ENCODE peak calls at places on chromosomes 11 and 22, in six cellular contexts. V, X, F, O, I and K are unnamed samples.

GRCh38 chr11:68118753-68119448 is 2.3 kb downstream of the CHKA start:
- DNase-seq in V (no peak), X (peak; percentile 12), F (no peak), O (no peak), I (peak; percentile 79), K (no peak)

GRCh38 chr11:72358461-72359405 is 75.6 kb downstream of the CLPB start:
- DNase-seq in V (no peak), X (no peak), F (no peak), O (no peak), I (no peak), K (no peak)

GRCh38 chr11:69355346-69355940 is 61.5 kb downstream of the MYEOV start:
- DNase-seq in V (no peak), X (no peak), F (peak; percentile 11), O (no peak), I (no peak), K (no peak)

GRCh38 chr11:515131-515530 is 8.1 kb upstream of the RNH1 start:
- DNase-seq in V (no peak), X (no peak), F (no peak), O (no peak), I (no peak), K (no peak)

GRCh38 chr22:18024956-18025720 is 777 bp upstream of the MICAL3 start:
- DNase-seq in V (no peak), X (no peak), F (no peak), O (no peak), I (no peak), K (no peak)

GRCh38 chr11:118623291-118623655 is 15.9 kb downstream of the PHLDB1 start:
- DNase-seq in V (no peak), X (peak; percentile 28), F (no peak), O (peak; percentile 46), I (no peak), K (no peak)

GRCh38 chr11:110431212-110432073 is 1.7 kb downstream of the FDX1 start:
- DNase-seq in V (no peak), X (no peak), F (no peak), O (no peak), I (no peak), K (no peak)

GRCh38 chr11:27718346-27718852 is 18.1 kb upstream of the BDNF start:
- DNase-seq in V (peak; percentile 73), X (peak; percentile 57), F (peak; percentile 71), O (no peak), I (no peak), K (no peak)

GRCh38 chr22:23403720-23404688 is 176.1 kb downstream of the IGLL1 start:
- DNase-seq in V (no peak), X (no peak), F (no peak), O (no peak), I (no peak), K (no peak)

GRCh38 chr22:23058063-23058462 is 12.3 kb upstream of the GNAZ start:
- DNase-seq in V (no peak), X (no peak), F (peak; percentile 41), O (no peak), I (no peak), K (no peak)

GRCh38 chr22:44646141-44646540 is 55.9 kb upstream of the PRR5 start:
- DNase-seq in V (no peak), X (no peak), F (no peak), O (no peak), I (no peak), K (no peak)

GRCh38 chr11:32851251-32851650 is 21.5 kb downstream of the PRRG4 start:
- DNase-seq in V (no peak), X (no peak), F (no peak), O (no peak), I (no peak), K (no peak)

GRCh38 chr11:111361874-111362273 is 17.2 kb downstream of the POU2AF1 start:
- DNase-seq in V (no peak), X (no peak), F (no peak), O (no peak), I (no peak), K (no peak)

GRCh38 chr11:100756556-100756955 is 69.5 kb downstream of the ARHGAP42 start:
- DNase-seq in V (no peak), X (no peak), F (no peak), O (no peak), I (no peak), K (peak; percentile 14)

GRCh38 chr11:73414977-73415492 is 38.8 kb downstream of the RELT start:
- DNase-seq in V (no peak), X (no peak), F (no peak), O (no peak), I (peak; percentile 38), K (no peak)

GRCh38 chr11:91230647-91231046 is 994.0 kb upstream of the FAT3 start:
- DNase-seq in V (no peak), X (no peak), F (no peak), O (no peak), I (no peak), K (no peak)

GRCh38 chr11:110318638-110319404 is 22.4 kb upstream of the RDX start:
- DNase-seq in V (no peak), X (peak; percentile 76), F (no peak), O (no peak), I (no peak), K (no peak)

GRCh38 chr11:3014314-3014938 is 22.3 kb upstream of the NAP1L4 start:
- DNase-seq in V (no peak), X (no peak), F (no peak), O (no peak), I (no peak), K (no peak)

GRCh38 chr11:60834742-60835141 is 7.2 kb upstream of the CCDC86 start:
- DNase-seq in V (no peak), X (no peak), F (no peak), O (no peak), I (no peak), K (no peak)

GRCh38 chr11:60831501-60832079 is 10.3 kb upstream of the CCDC86 start:
- DNase-seq in V (no peak), X (peak; percentile 51), F (no peak), O (no peak), I (no peak), K (no peak)

GRCh38 chr11:60836866-60837510 is 4.9 kb upstream of the CCDC86 start:
- DNase-seq in V (no peak), X (no peak), F (no peak), O (no peak), I (no peak), K (no peak)

GRCh38 chr11:60838132-60838531 is 3.8 kb upstream of the CCDC86 start:
- DNase-seq in V (peak; percentile 10), X (no peak), F (no peak), O (peak; percentile 28), I (no peak), K (no peak)

GRCh38 chr11:60835472-60835871 is 6.4 kb upstream of the CCDC86 start:
- DNase-seq in V (no peak), X (peak; percentile 83), F (no peak), O (no peak), I (no peak), K (no peak)
- TF ChIP-seq POLR2AphosphoS5 in V (no peak), X (peak; percentile 74), F (no peak), O (no peak), I (no peak), K (no peak)

DNA sequence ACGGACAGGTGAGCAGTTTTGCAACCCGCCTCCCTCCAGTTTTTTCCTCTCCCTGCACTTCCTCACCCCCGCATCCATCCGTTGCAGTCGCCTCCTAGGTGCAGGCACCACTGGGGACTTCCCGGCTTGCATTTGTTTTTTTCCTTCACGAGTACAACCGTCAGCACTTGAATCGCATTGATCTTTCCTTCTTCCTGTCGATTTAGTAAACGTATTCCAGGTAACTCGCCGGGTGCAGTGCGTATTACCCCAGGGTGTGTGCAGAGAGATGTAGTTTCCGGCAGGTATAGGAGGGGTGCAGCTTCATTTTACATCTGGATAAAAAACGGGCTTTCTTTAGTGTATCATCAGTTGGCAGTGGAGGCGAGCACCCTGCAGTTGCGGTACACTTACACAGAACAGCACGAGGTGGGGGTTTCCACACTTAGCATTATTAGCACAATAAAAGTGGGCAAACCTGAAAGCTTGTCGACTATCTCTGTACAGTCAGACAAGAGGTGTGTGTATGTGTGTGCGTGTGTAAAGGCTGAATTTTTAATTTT is at the start of gene SORL1-AS1:
- DNase-seq in V (no peak), X (no peak), F (no peak), O (no peak), I (no peak), K (no peak)
- TF ChIP-seq EZH2 in V (no peak), X (peak; percentile 65), F (no peak), O (no peak), I (no peak), K (peak; percentile 72)

GRCh38 chr22:47192106-47192650 is 429.7 kb downstream of the TBC1D22A start:
- DNase-seq in V (no peak), X (no peak), F (no peak), O (no peak), I (no peak), K (no peak)

GRCh38 chr22:47191630-47192105 is 429.2 kb downstream of the TBC1D22A start:
- DNase-seq in V (no peak), X (no peak), F (no peak), O (no peak), I (no peak), K (no peak)

GRCh38 chr22:47189056-47189916 is 426.8 kb downstream of the TBC1D22A start:
- DNase-seq in V (no peak), X (no peak), F (no peak), O (no peak), I (no peak), K (no peak)

GRCh38 chr22:47190276-47190956 is 428.0 kb downstream of the TBC1D22A start:
- DNase-seq in V (no peak), X (no peak), F (no peak), O (no peak), I (no peak), K (no peak)

DNA sequence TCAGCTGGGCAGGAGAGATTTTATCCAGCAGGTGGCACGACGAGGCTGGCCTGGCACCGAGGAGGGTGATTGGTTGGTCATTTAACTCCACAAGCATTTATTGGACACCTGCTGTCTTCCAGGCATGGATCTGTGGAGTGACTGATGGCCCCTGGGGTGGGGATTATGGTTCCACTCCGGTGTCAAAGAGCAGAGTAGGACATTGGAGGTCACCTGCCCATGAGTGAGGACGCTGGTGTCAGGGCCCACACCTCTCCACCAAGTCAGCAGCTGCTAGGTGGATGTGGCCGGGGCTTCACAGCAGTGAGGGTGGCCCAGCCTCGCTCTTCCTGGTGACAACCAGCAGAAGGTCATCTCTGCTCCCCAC is 428.5 kb downstream of the TBC1D22A start:
- DNase-seq in V (peak; percentile 8), X (no peak), F (no peak), O (no peak), I (no peak), K (no peak)
- H3K9me3 ChIP-seq in V (no peaks in the 10 kb centered on the region), X (no peaks in the 10 kb centered on the region), F (peaks cover 39% of the 10 kb centered on the region), O (no peaks in the 10 kb centered on the region), I (no peaks in the 10 kb centered on the region), K (no peaks in the 10 kb centered on the region)

DNA sequence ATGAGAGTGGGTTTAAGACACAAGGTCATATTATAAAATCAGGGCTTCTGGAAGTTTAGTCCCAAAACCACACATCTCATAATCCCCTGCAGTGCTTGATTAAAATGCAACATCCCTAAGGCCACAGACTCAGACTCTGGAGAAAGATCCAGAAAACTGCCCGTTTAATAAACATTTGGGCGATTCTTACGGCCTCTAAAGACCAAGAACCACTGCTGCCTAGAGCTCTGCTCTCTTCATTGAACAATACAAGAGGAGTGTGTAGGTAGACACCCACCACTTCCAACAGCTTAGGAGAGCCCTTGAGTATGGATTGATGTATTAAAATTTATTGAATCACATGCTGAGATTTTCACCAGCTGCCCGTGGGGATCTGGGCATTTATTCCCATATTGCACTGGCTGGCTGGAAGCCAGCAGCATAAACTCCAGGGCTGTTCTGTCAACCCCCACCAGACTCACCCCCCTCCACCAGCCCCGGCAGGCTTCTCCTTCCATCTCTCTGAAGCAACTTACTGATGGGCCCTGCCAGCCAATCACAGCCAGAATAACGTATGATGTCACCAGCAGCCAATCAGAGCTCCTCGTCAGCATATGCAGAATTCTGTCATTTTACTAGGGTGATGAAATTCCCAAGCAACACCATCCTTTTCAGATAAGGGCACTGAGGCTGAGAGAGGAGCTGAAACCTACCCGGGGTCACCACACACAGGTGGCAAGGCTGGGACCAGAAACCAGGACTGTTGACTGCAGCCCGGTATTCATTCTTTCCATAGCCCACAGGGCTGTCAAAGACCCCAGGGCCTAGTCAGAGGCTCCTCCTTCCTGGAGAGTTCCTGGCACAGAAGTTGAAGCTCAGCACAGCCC is 749 bp upstream of the BEST1 start:
- DNase-seq in V (peak; percentile 81), X (peak; percentile 76), F (no peak), O (peak; percentile 54), I (no peak), K (peak; percentile 99)
- TF ChIP-seq POLR2AphosphoS5 in V (peak; percentile 54), X (no peak), F (no peak), O (no peak), I (no peak), K (peak; percentile 47)